ENCODE peak calls at places on chromosomes 7 and 10, in seven cellular contexts. U is activated B cell treated with CpG ODN at 0.5 μM for 24 hours; B is stimulated activated CD4-positive, alpha-beta T cell treated with anti-CD3 and anti-CD28 coated beads, Interleukin-1b, Interleukin-23, amount 100 ng/mL, for 4 hours; T is fibroblast of gingiva; P is mucosa of gallbladder; D is NCI-H1092; R is RPMI7951. W is an unnamed sample.

GRCh38 chr10:110802551-110803238 is 69.0 kb upstream of the PDCD4 start:
- DNase-seq in P (peak; percentile 75), U (no peak), B (no peak), R (peak; percentile 80), T (peak; percentile 69), D (peak; percentile 70), W (peak; percentile 87)

GRCh38 chr10:4568086-4568485 is 257.9 kb upstream of the AKR1E2 start:
- DNase-seq in D (no peak), U (no peak), T (no peak), R (no peak), P (no peak), B (no peak), W (no peak)

GRCh38 chr7:46909601-46910051 is 672.3 kb downstream of the TNS3 start:
- DNase-seq in P (no peak), U (no peak), R (peak; percentile 94), D (no peak), B (no peak), T (peak; percentile 91), W (no peak)

GRCh38 chr10:69644658-69645295 is 14.7 kb downstream of the FAM241B start:
- DNase-seq in D (peak; percentile 20), U (no peak), T (peak; percentile 30), R (peak; percentile 56), B (no peak), P (peak; percentile 53), W (peak; percentile 68)

GRCh38 chr7:151157645-151158329 is 9.7 kb downstream of the GBX1 start:
- DNase-seq in P (no peak), T (no peak), R (no peak), B (no peak), U (no peak), D (no peak), W (no peak)

GRCh38 chr10:33596411-33596810 is 261.9 kb upstream of the NRP1 start:
- DNase-seq in T (no peak), U (no peak), D (no peak), R (peak; percentile 96), P (no peak), B (no peak), W (no peak)

GRCh38 chr7:1192171-1192676 is 32.2 kb upstream of the ZFAND2A start:
- DNase-seq in B (peak; percentile 15), U (no peak), D (no peak), T (peak; percentile 49), P (no peak), R (peak; percentile 73), W (no peak)

GRCh38 chr10:67262675-67263074 is 336.8 kb downstream of the LRRTM3 start:
- DNase-seq in P (no peak), R (no peak), D (no peak), U (no peak), B (no peak), T (no peak), W (no peak)

GRCh38 chr10:102837230-102837721 is at the start of gene CYP17A1:
- DNase-seq in U (no peak), T (no peak), D (no peak), B (no peak), P (peak; percentile 55), R (peak; percentile 34), W (no peak)

GRCh38 chr10:125848371-125848770 is 25.0 kb downstream of the BCCIP start:
- DNase-seq in D (no peak), B (no peak), U (no peak), R (no peak), T (no peak), P (no peak), W (no peak)

GRCh38 chr7:21587139-21587773 is 44.4 kb downstream of the DNAH11 start:
- DNase-seq in U (no peak), T (no peak), D (no peak), B (no peak), R (no peak), P (no peak), W (no peak)

GRCh38 chr7:39622609-39623311 is 612 bp upstream of the RALA start:
- DNase-seq in D (peak; percentile 72), U (no peak), T (no peak), P (no peak), R (no peak), B (no peak), W (peak; percentile 75)

GRCh38 chr10:23192396-23192740 is 256 bp downstream of the PTF1A start:
- DNase-seq in B (no peak), P (no peak), R (no peak), D (no peak), T (no peak), U (no peak), W (no peak)

GRCh38 chr7:103380395-103381191 is 33.1 kb downstream of the PSMC2 start:
- DNase-seq in R (no peak), T (no peak), U (no peak), B (no peak), P (no peak), D (no peak), W (no peak)

GRCh38 chr10:63409465-63410027 is 56.2 kb downstream of the JMJD1C start:
- DNase-seq in P (no peak), D (no peak), T (peak; percentile 41), R (peak; percentile 62), B (no peak), U (no peak), W (no peak)

GRCh38 chr7:42084263-42084662 is 152.7 kb downstream of the GLI3 start:
- DNase-seq in R (no peak), P (no peak), T (no peak), B (no peak), U (no peak), D (no peak), W (no peak)

GRCh38 chr7:104045183-104045582 is 55.7 kb upstream of the RELN start:
- DNase-seq in T (no peak), D (no peak), R (no peak), P (no peak), U (no peak), B (no peak), W (no peak)

GRCh38 chr10:62858364-62858763 is 42.2 kb upstream of the EGR2 start:
- DNase-seq in T (peak; percentile 16), R (peak; percentile 75), P (peak; percentile 37), B (no peak), U (no peak), D (no peak), W (peak; percentile 30)

GRCh38 chr7:41701542-41701941 is 1.3 kb downstream of the INHBA start:
- DNase-seq in T (no peak), D (no peak), R (no peak), B (no peak), U (no peak), P (no peak), W (no peak)

GRCh38 chr10:121674885-121675284 is 76.6 kb upstream of the FGFR2 start:
- DNase-seq in D (no peak), T (no peak), R (no peak), B (no peak), U (no peak), P (no peak), W (no peak)

GRCh38 chr10:22321831-22322662 is 1.1 kb downstream of the BMI1 start:
- DNase-seq in B (no peak), T (no peak), P (no peak), D (no peak), R (no peak), U (peak; percentile 30), W (no peak)

GRCh38 chr7:51602321-51602720 is 285.7 kb upstream of the COBL start:
- DNase-seq in D (no peak), R (no peak), B (no peak), U (no peak), P (no peak), T (no peak), W (no peak)

GRCh38 chr7:42170724-42171123 is 66.3 kb downstream of the GLI3 start:
- DNase-seq in D (no peak), P (no peak), T (no peak), U (no peak), R (peak; percentile 63), B (no peak), W (no peak)

GRCh38 chr7:66682350-66683093 is 53.8 kb downstream of the KCTD7 start:
- DNase-seq in B (no peak), P (no peak), U (no peak), R (peak; percentile 50), T (peak; percentile 40), D (no peak), W (no peak)

GRCh38 chr7:43313628-43314378 is 201.4 kb downstream of the HECW1 start:
- DNase-seq in U (no peak), R (no peak), T (peak; percentile 7), D (no peak), P (no peak), B (no peak), W (no peak)

GRCh38 chr10:78864761-78865517 is 203.8 kb upstream of the ZMIZ1 start:
- DNase-seq in R (no peak), B (no peak), P (no peak), D (no peak), T (no peak), U (no peak), W (no peak)

GRCh38 chr7:4244041-4244440 is 438.1 kb upstream of the FOXK1 start:
- DNase-seq in U (no peak), D (no peak), T (no peak), P (no peak), B (no peak), R (no peak), W (no peak)

GRCh38 chr10:110609592-110609991 is 34.5 kb upstream of the RBM20 start:
- DNase-seq in D (peak; percentile 15), P (no peak), R (peak; percentile 8), T (no peak), U (no peak), B (no peak), W (peak; percentile 21)

GRCh38 chr10:86970152-86970886 is 2.0 kb downstream of the ADIRF start:
- DNase-seq in T (peak; percentile 84), P (peak; percentile 42), B (no peak), R (peak; percentile 84), U (no peak), D (no peak), W (no peak)

GRCh38 chr7:81161459-81162075 is 242.7 kb upstream of the SEMA3C start:
- DNase-seq in T (peak; percentile 87), U (no peak), P (no peak), R (peak; percentile 99), B (no peak), D (no peak), W (no peak)

GRCh38 chr10:128152741-128153583 is 26.7 kb upstream of the MKI67 start:
- DNase-seq in U (no peak), T (no peak), D (no peak), B (no peak), P (no peak), R (no peak), W (no peak)

GRCh38 chr7:4006687-4007086 is 675.4 kb upstream of the FOXK1 start:
- DNase-seq in U (no peak), T (no peak), P (no peak), R (peak; percentile 3), B (no peak), D (peak; percentile 60), W (no peak)

GRCh38 chr10:93075369-93076221 is 1.9 kb downstream of the CYP26A1 start:
- DNase-seq in P (no peak), B (no peak), R (no peak), D (no peak), U (no peak), T (no peak), W (no peak)

GRCh38 chr7:70595741-70596574 is 536.0 kb upstream of the GALNT17 start:
- DNase-seq in U (no peak), T (no peak), D (peak; percentile 47), B (peak; percentile 2), R (no peak), P (peak; percentile 24), W (no peak)

GRCh38 chr7:142805350-142806020 is 34.7 kb downstream of the PRSS2 start:
- DNase-seq in P (no peak), B (no peak), R (no peak), D (no peak), T (no peak), U (no peak), W (no peak)

W was measured in SK-MEL-5.